ENCODE peak calls at places on chromosomes 6 and 20, in ten cellular contexts. One of them, this sample, is unnamed.

GRCh38 chr6:157137501-157137900 is 185.8 kb downstream of the TMEM242 start:
- DNase-seq in WTC11: no peak
- DNase-seq in heart left ventricle: no peak
- DNase-seq in fibroblast of mammary gland: no peak
- DNase-seq in CD8-positive, alpha-beta T cell: no peak
- DNase-seq in endothelial cell: no peak
- DNase-seq in brain microvascular endothelial cell: no peak
- DNase-seq in stomach: no peak
- DNase-seq in pancreas: no peak
- DNase-seq in mesothelial cell of epicardium: no peak
- DNase-seq in this sample: no peak

GRCh38 chr6:144219056-144219685 is 66.0 kb upstream of the UTRN start:
- DNase-seq in WTC11: no peak
- DNase-seq in heart left ventricle: no peak
- DNase-seq in fibroblast of mammary gland: peak; percentile 72
- DNase-seq in CD8-positive, alpha-beta T cell: no peak
- DNase-seq in endothelial cell: no peak
- DNase-seq in brain microvascular endothelial cell: no peak
- DNase-seq in stomach: no peak
- DNase-seq in pancreas: no peak
- DNase-seq in mesothelial cell of epicardium: no peak
- DNase-seq in this sample: no peak

GRCh38 chr20:62358171-62358719 is 8.9 kb downstream of the LAMA5 start:
- DNase-seq in WTC11: no peak
- DNase-seq in heart left ventricle: peak; percentile 75
- DNase-seq in fibroblast of mammary gland: no peak
- DNase-seq in CD8-positive, alpha-beta T cell: no peak
- DNase-seq in endothelial cell: no peak
- DNase-seq in brain microvascular endothelial cell: no peak
- DNase-seq in stomach: peak; percentile 77
- DNase-seq in pancreas: no peak
- DNase-seq in mesothelial cell of epicardium: no peak
- DNase-seq in this sample: no peak

GRCh38 chr20:47117789-47118188 is 223.1 kb downstream of the EYA2 start:
- DNase-seq in WTC11: no peak
- DNase-seq in heart left ventricle: no peak
- DNase-seq in fibroblast of mammary gland: no peak
- DNase-seq in CD8-positive, alpha-beta T cell: no peak
- DNase-seq in endothelial cell: no peak
- DNase-seq in brain microvascular endothelial cell: no peak
- DNase-seq in stomach: peak; percentile 41
- DNase-seq in pancreas: no peak
- DNase-seq in mesothelial cell of epicardium: no peak
- DNase-seq in this sample: no peak

GRCh38 chr6:32056254-32056653 is 18.0 kb downstream of the CYP21A2 start:
- DNase-seq in WTC11: no peak
- DNase-seq in heart left ventricle: no peak
- DNase-seq in fibroblast of mammary gland: no peak
- DNase-seq in CD8-positive, alpha-beta T cell: no peak
- DNase-seq in endothelial cell: no peak
- DNase-seq in brain microvascular endothelial cell: no peak
- DNase-seq in stomach: no peak
- DNase-seq in pancreas: no peak
- DNase-seq in mesothelial cell of epicardium: no peak
- DNase-seq in this sample: no peak

GRCh38 chr6:112936476-112936875 is 589.3 kb downstream of the RFPL4B start:
- DNase-seq in WTC11: no peak
- DNase-seq in heart left ventricle: no peak
- DNase-seq in fibroblast of mammary gland: peak; percentile 95
- DNase-seq in CD8-positive, alpha-beta T cell: no peak
- DNase-seq in endothelial cell: no peak
- DNase-seq in brain microvascular endothelial cell: no peak
- DNase-seq in stomach: no peak
- DNase-seq in pancreas: no peak
- DNase-seq in mesothelial cell of epicardium: no peak
- DNase-seq in this sample: no peak

GRCh38 chr6:19180348-19181073 is 656.7 kb upstream of the ID4 start:
- DNase-seq in WTC11: no peak
- DNase-seq in heart left ventricle: peak; percentile 55
- DNase-seq in fibroblast of mammary gland: peak; percentile 44
- DNase-seq in CD8-positive, alpha-beta T cell: no peak
- DNase-seq in endothelial cell: no peak
- DNase-seq in brain microvascular endothelial cell: peak; percentile 35
- DNase-seq in stomach: peak; percentile 57
- DNase-seq in pancreas: peak; percentile 57
- DNase-seq in mesothelial cell of epicardium: no peak
- DNase-seq in this sample: no peak

GRCh38 chr20:44979090-44979621 is 12.8 kb downstream of the STK4 start:
- DNase-seq in WTC11: no peak
- DNase-seq in heart left ventricle: no peak
- DNase-seq in fibroblast of mammary gland: no peak
- DNase-seq in CD8-positive, alpha-beta T cell: peak; percentile 70
- DNase-seq in endothelial cell: no peak
- DNase-seq in brain microvascular endothelial cell: peak; percentile 63
- DNase-seq in stomach: no peak
- DNase-seq in pancreas: no peak
- DNase-seq in mesothelial cell of epicardium: no peak
- DNase-seq in this sample: no peak

GRCh38 chr20:24034820-24035219 is 46.2 kb upstream of the GGTLC1 start:
- DNase-seq in WTC11: no peak
- DNase-seq in heart left ventricle: no peak
- DNase-seq in fibroblast of mammary gland: no peak
- DNase-seq in CD8-positive, alpha-beta T cell: no peak
- DNase-seq in endothelial cell: no peak
- DNase-seq in brain microvascular endothelial cell: peak; percentile 22
- DNase-seq in stomach: no peak
- DNase-seq in pancreas: peak; percentile 16
- DNase-seq in mesothelial cell of epicardium: no peak
- DNase-seq in this sample: no peak

GRCh38 chr6:32046450-32047083 is 8.4 kb downstream of the CYP21A2 start:
- DNase-seq in WTC11: no peak
- DNase-seq in heart left ventricle: peak; percentile 76
- DNase-seq in fibroblast of mammary gland: peak; percentile 20
- DNase-seq in CD8-positive, alpha-beta T cell: no peak
- DNase-seq in endothelial cell: no peak
- DNase-seq in brain microvascular endothelial cell: no peak
- DNase-seq in stomach: no peak
- DNase-seq in pancreas: no peak
- DNase-seq in mesothelial cell of epicardium: no peak
- DNase-seq in this sample: no peak

GRCh38 chr20:15854871-15855270 is 718.4 kb downstream of the KIF16B start:
- DNase-seq in WTC11: no peak
- DNase-seq in heart left ventricle: no peak
- DNase-seq in fibroblast of mammary gland: no peak
- DNase-seq in CD8-positive, alpha-beta T cell: no peak
- DNase-seq in endothelial cell: no peak
- DNase-seq in brain microvascular endothelial cell: no peak
- DNase-seq in stomach: no peak
- DNase-seq in pancreas: no peak
- DNase-seq in mesothelial cell of epicardium: no peak
- DNase-seq in this sample: no peak

GRCh38 chr6:83893024-83893423 is 33.5 kb downstream of the CYB5R4 start:
- DNase-seq in WTC11: no peak
- DNase-seq in heart left ventricle: no peak
- DNase-seq in fibroblast of mammary gland: no peak
- DNase-seq in CD8-positive, alpha-beta T cell: no peak
- DNase-seq in endothelial cell: no peak
- DNase-seq in brain microvascular endothelial cell: no peak
- DNase-seq in stomach: no peak
- DNase-seq in pancreas: no peak
- DNase-seq in mesothelial cell of epicardium: no peak
- DNase-seq in this sample: no peak

DNA sequence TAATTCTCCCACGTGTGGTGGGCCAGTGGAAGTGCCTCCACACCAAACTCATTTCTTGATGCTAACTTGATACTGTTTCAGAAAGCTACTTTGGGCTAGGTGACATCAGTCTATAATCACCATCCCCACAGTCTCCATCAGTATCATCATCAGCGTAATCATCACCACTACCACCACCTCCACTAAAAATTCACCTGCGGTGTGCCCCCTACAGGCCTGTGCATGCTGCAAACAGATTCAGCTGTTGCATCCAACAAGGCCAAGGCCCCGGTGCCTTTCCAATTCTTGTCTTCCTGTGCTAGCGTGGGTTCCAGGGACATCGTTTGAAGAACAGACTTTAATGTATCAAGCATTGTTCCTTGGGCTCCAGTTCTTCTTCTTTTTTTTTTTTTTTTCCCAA is 201.3 kb upstream of the EXOC2 start:
- DNase-seq in WTC11: peak; percentile 54
- DNase-seq in heart left ventricle: no peak
- DNase-seq in fibroblast of mammary gland: no peak
- DNase-seq in CD8-positive, alpha-beta T cell: no peak
- DNase-seq in endothelial cell: peak; percentile 22
- DNase-seq in brain microvascular endothelial cell: no peak
- DNase-seq in stomach: no peak
- DNase-seq in pancreas: no peak
- DNase-seq in mesothelial cell of epicardium: no peak
- DNase-seq in this sample: no peak
- TF ChIP-seq CTCF in WTC11: peak; percentile 40
- TF ChIP-seq CTCF in heart left ventricle: no peak
- TF ChIP-seq CTCF in fibroblast of mammary gland: no peak
- TF ChIP-seq CTCF in CD8-positive, alpha-beta T cell: no peak
- TF ChIP-seq CTCF in endothelial cell: no peak
- TF ChIP-seq CTCF in brain microvascular endothelial cell: no peak
- TF ChIP-seq CTCF in stomach: peak; percentile 7
- TF ChIP-seq CTCF in pancreas: no peak
- TF ChIP-seq CTCF in mesothelial cell of epicardium: no peak
- TF ChIP-seq CTCF in this sample: no peak

DNA sequence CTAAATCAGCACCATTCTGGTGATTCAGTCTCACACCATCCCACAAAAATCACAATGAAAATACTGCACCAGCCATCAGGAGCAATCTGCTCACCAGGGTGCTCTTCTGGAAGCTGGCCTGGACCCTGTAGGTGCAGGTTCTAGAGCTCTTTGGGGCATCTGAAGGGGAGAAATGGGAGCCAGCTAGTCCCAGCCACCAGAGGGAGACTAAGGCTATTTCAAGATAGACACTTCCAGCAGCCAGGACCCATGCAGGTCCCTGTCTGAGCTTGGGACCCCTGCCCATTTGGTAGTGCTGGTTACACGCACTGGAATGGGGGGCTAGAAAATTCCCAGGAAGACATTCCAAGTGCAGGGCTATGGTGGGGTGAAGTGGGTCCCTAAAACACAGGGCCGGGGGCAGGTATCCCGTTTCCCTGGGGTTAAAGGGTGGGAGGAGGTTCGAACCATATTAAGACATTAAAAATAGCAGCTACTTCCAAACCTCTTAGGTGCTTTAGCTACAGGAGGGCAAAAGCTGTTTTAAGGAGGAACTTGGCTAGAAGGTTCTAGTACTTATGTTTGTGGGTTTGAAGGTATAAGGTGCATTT is 156.5 kb downstream of the NFATC2 start:
- DNase-seq in WTC11: peak; percentile 53
- DNase-seq in heart left ventricle: no peak
- DNase-seq in fibroblast of mammary gland: peak; percentile 52
- DNase-seq in CD8-positive, alpha-beta T cell: no peak
- DNase-seq in endothelial cell: peak; percentile 52
- DNase-seq in brain microvascular endothelial cell: peak; percentile 38
- DNase-seq in stomach: no peak
- DNase-seq in pancreas: no peak
- DNase-seq in mesothelial cell of epicardium: no peak
- DNase-seq in this sample: no peak
- TF ChIP-seq CTCF in WTC11: peak; percentile 46
- TF ChIP-seq CTCF in heart left ventricle: peak; percentile 53
- TF ChIP-seq CTCF in fibroblast of mammary gland: peak; percentile 58
- TF ChIP-seq CTCF in CD8-positive, alpha-beta T cell: peak; percentile 48
- TF ChIP-seq CTCF in endothelial cell: peak; percentile 53
- TF ChIP-seq CTCF in brain microvascular endothelial cell: peak; percentile 83
- TF ChIP-seq CTCF in stomach: no peak
- TF ChIP-seq CTCF in pancreas: no peak
- TF ChIP-seq CTCF in mesothelial cell of epicardium: peak; percentile 38
- TF ChIP-seq CTCF in this sample: peak; percentile 65

GRCh38 chr20:40254023-40254772 is 434.8 kb downstream of the MAFB start:
- DNase-seq in WTC11: no peak
- DNase-seq in heart left ventricle: no peak
- DNase-seq in fibroblast of mammary gland: peak; percentile 25
- DNase-seq in CD8-positive, alpha-beta T cell: no peak
- DNase-seq in endothelial cell: no peak
- DNase-seq in brain microvascular endothelial cell: no peak
- DNase-seq in stomach: no peak
- DNase-seq in pancreas: no peak
- DNase-seq in mesothelial cell of epicardium: no peak
- DNase-seq in this sample: no peak

GRCh38 chr20:40245829-40246228 is 443.2 kb downstream of the MAFB start:
- DNase-seq in WTC11: no peak
- DNase-seq in heart left ventricle: no peak
- DNase-seq in fibroblast of mammary gland: no peak
- DNase-seq in CD8-positive, alpha-beta T cell: no peak
- DNase-seq in endothelial cell: no peak
- DNase-seq in brain microvascular endothelial cell: no peak
- DNase-seq in stomach: no peak
- DNase-seq in pancreas: no peak
- DNase-seq in mesothelial cell of epicardium: no peak
- DNase-seq in this sample: no peak

GRCh38 chr20:40255368-40255767 is 433.7 kb downstream of the MAFB start:
- DNase-seq in WTC11: no peak
- DNase-seq in heart left ventricle: no peak
- DNase-seq in fibroblast of mammary gland: peak; percentile 62
- DNase-seq in CD8-positive, alpha-beta T cell: no peak
- DNase-seq in endothelial cell: no peak
- DNase-seq in brain microvascular endothelial cell: no peak
- DNase-seq in stomach: no peak
- DNase-seq in pancreas: no peak
- DNase-seq in mesothelial cell of epicardium: no peak
- DNase-seq in this sample: no peak

GRCh38 chr20:40249805-40250204 is 439.2 kb downstream of the MAFB start:
- DNase-seq in WTC11: no peak
- DNase-seq in heart left ventricle: no peak
- DNase-seq in fibroblast of mammary gland: no peak
- DNase-seq in CD8-positive, alpha-beta T cell: no peak
- DNase-seq in endothelial cell: no peak
- DNase-seq in brain microvascular endothelial cell: no peak
- DNase-seq in stomach: no peak
- DNase-seq in pancreas: no peak
- DNase-seq in mesothelial cell of epicardium: no peak
- DNase-seq in this sample: no peak

GRCh38 chr20:40251284-40251932 is 437.6 kb downstream of the MAFB start:
- DNase-seq in WTC11: peak; percentile 71
- DNase-seq in heart left ventricle: no peak
- DNase-seq in fibroblast of mammary gland: peak; percentile 50
- DNase-seq in CD8-positive, alpha-beta T cell: no peak
- DNase-seq in endothelial cell: peak; percentile 46
- DNase-seq in brain microvascular endothelial cell: peak; percentile 10
- DNase-seq in stomach: no peak
- DNase-seq in pancreas: no peak
- DNase-seq in mesothelial cell of epicardium: no peak
- DNase-seq in this sample: no peak
- TF ChIP-seq CTCF in WTC11: peak; percentile 68
- TF ChIP-seq CTCF in heart left ventricle: peak; percentile 12
- TF ChIP-seq CTCF in fibroblast of mammary gland: peak; percentile 77
- TF ChIP-seq CTCF in CD8-positive, alpha-beta T cell: no peak
- TF ChIP-seq CTCF in endothelial cell: no peak
- TF ChIP-seq CTCF in brain microvascular endothelial cell: peak; percentile 61
- TF ChIP-seq CTCF in stomach: no peak
- TF ChIP-seq CTCF in pancreas: no peak
- TF ChIP-seq CTCF in mesothelial cell of epicardium: no peak
- TF ChIP-seq CTCF in this sample: peak; percentile 44

DNA sequence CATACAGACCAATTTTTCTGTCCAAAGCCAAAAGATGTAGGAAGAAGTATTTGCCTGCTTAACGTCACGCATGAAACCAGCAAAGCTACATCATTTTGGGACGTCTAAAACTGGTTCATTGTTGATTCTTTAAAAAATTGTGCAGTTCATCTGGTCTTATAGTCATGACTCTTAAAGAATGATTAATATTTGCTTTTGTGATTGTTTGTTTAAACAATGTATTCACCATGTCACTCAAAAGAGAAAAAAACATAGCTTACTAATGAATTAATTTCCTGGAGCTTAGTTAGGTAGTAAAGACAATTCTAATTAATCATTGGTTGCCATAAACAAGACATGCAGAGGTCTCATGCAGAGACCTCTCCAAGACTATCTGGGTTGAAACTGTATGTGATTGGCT is 157.3 kb downstream of the RPS12 start:
- DNase-seq in WTC11: no peak
- DNase-seq in heart left ventricle: no peak
- DNase-seq in fibroblast of mammary gland: no peak
- DNase-seq in CD8-positive, alpha-beta T cell: no peak
- DNase-seq in endothelial cell: no peak
- DNase-seq in brain microvascular endothelial cell: no peak
- DNase-seq in stomach: no peak
- DNase-seq in pancreas: no peak
- DNase-seq in mesothelial cell of epicardium: no peak
- DNase-seq in this sample: no peak
- TF ChIP-seq CTCF in WTC11: no peak
- TF ChIP-seq CTCF in heart left ventricle: no peak
- TF ChIP-seq CTCF in fibroblast of mammary gland: no peak
- TF ChIP-seq CTCF in CD8-positive, alpha-beta T cell: no peak
- TF ChIP-seq CTCF in endothelial cell: no peak
- TF ChIP-seq CTCF in brain microvascular endothelial cell: no peak
- TF ChIP-seq CTCF in stomach: no peak
- TF ChIP-seq CTCF in pancreas: no peak
- TF ChIP-seq CTCF in mesothelial cell of epicardium: no peak
- TF ChIP-seq CTCF in this sample: no peak

This sample was measured in type B pancreatic cell.